ENCODE peak calls at places on chromosomes 2 and 18, in four cellular contexts. E is HL-60, C is A673, K is colonic mucosa. R is an unnamed sample. For H3K27me3, the result is how much of the 10 kb centered on the place peaks cover.

GRCh38 chr2:106025796-106026195 is 168.3 kb downstream of the UXS1 start:
- DNase-seq in E (no peak), C (peak), K (no peak), R (no peak)

GRCh38 chr2:2742745-2743144 is 411.7 kb upstream of the MYT1L start:
- DNase-seq in E (no peak), C (no peak), K (no peak), R (no peak)

GRCh38 chr2:44715671-44716077 is 225.8 kb upstream of the SIX3 start:
- DNase-seq in E (no peak), C (peak), K (no peak), R (no peak)

GRCh38 chr2:101140978-101141655 is 10.1 kb downstream of the TBC1D8 start:
- DNase-seq in E (no peak), C (no peak), K (no peak), R (no peak)

GRCh38 chr18:74722237-74722636 is 124.6 kb downstream of the ZNF407 start:
- DNase-seq in E (peak), C (no peak), K (no peak), R (no peak)

GRCh38 chr2:99981840-99982239 is 160.6 kb downstream of the AFF3 start:
- DNase-seq in E (no peak), C (no peak), K (no peak), R (no peak)

GRCh38 chr2:15798716-15799431 is 141.5 kb upstream of the MYCN start:
- DNase-seq in E (no peak), C (no peak), K (no peak), R (no peak)

GRCh38 chr2:44242929-44243328 is 32.4 kb upstream of the SLC3A1 start:
- DNase-seq in E (no peak), C (no peak), K (no peak), R (no peak)

GRCh38 chr2:714005-714741 is 37.0 kb upstream of the TMEM18 start:
- DNase-seq in E (peak), C (peak), K (peak), R (no peak)

GRCh38 chr2:1981850-1982249 is 237.5 kb upstream of the PXDN start:
- DNase-seq in E (no peak), C (no peak), K (no peak), R (no peak)

GRCh38 chr2:147045113-147045512 is 799.7 kb upstream of the ACVR2A start:
- DNase-seq in E (no peak), C (peak), K (peak), R (no peak)

GRCh38 chr2:85998071-85998991 is 107.4 kb downstream of the POLR1A start:
- DNase-seq in E (no peak), C (no peak), K (no peak), R (no peak)

GRCh38 chr2:236935131-236935530 is 150.6 kb upstream of the COPS8 start:
- DNase-seq in E (no peak), C (no peak), K (peak), R (no peak)

GRCh38 chr18:31977270-31977872 is 34.4 kb upstream of the TRAPPC8 start:
- DNase-seq in E (peak), C (peak), K (peak), R (no peak)

GRCh38 chr2:3712424-3712823 is 9.0 kb downstream of the DCDC2C start:
- DNase-seq in E (no peak), C (no peak), K (no peak), R (no peak)

GRCh38 chr2:179036353-179036905 is 13.5 kb downstream of the CCDC141 start:
- DNase-seq in E (no peak), C (no peak), K (no peak), R (no peak)

GRCh38 chr2:27622921-27623384 is 5.9 kb downstream of the CCDC121 start:
- DNase-seq in E (no peak), C (peak), K (no peak), R (no peak)

GRCh38 chr2:46829240-46829970 is 86.2 kb downstream of the MCFD2 start:
- DNase-seq in E (no peak), C (peak), K (peak), R (no peak)

GRCh38 chr2:130884013-130884412 is 47.3 kb downstream of the ARHGEF4 start:
- DNase-seq in E (no peak), C (no peak), K (no peak), R (no peak)

GRCh38 chr2:133812826-133813617 is 244.8 kb upstream of the NCKAP5 start:
- DNase-seq in E (no peak), C (peak), K (no peak), R (no peak)

GRCh38 chr2:139495851-139496250 is 715.7 kb upstream of the NXPH2 start:
- DNase-seq in E (no peak), C (no peak), K (no peak), R (no peak)

GRCh38 chr18:11310476-11311086 is 161.2 kb upstream of the PIEZO2 start:
- DNase-seq in E (peak), C (peak), K (peak), R (no peak)

GRCh38 chr2:182432051-182432450 is 5.2 kb upstream of the PDE1A start:
- DNase-seq in E (no peak), C (no peak), K (no peak), R (no peak)

GRCh38 chr2:29834624-29835023 is 86.8 kb downstream of the ALK start:
- DNase-seq in E (no peak), C (no peak), K (no peak), R (no peak)

GRCh38 chr18:50559750-50560680 is at the start of gene MAPK4:
- DNase-seq in E (peak), C (peak), K (peak), R (no peak)
- H3K27me3 ChIP-seq in E (half or more), C (half or more), K (under half), R (under half)

GRCh38 chr2:129481306-129482219 is 497.9 kb upstream of the RAB6C start:
- DNase-seq in E (no peak), C (no peak), K (no peak), R (no peak)
- H3K27me3 ChIP-seq in E (under half), C (under half), K (under half), R (under half)

GRCh38 chr2:114057638-114058037 is 167.7 kb downstream of the ACTR3 start:
- DNase-seq in E (no peak), C (no peak), K (no peak), R (no peak)
- H3K27me3 ChIP-seq in E (under half), C (under half), K (under half), R (under half)

GRCh38 chr2:60608679-60609078 is 55.2 kb upstream of the BCL11A start:
- DNase-seq in E (no peak), C (no peak), K (no peak), R (no peak)

GRCh38 chr2:60614319-60614718 is 60.9 kb upstream of the BCL11A start:
- DNase-seq in E (no peak), C (no peak), K (no peak), R (no peak)

GRCh38 chr2:60612028-60612427 is 58.6 kb upstream of the BCL11A start:
- DNase-seq in E (no peak), C (no peak), K (no peak), R (no peak)
- H3K27me3 ChIP-seq in E (under half), C (under half), K (under half), R (under half)

GRCh38 chr2:98086491-98087446 is at the start of gene VWA3B:
- DNase-seq in E (no peak), C (peak), K (peak), R (no peak)

GRCh38 chr2:98085649-98086048 is 1.3 kb upstream of the VWA3B start:
- DNase-seq in E (no peak), C (no peak), K (peak), R (no peak)

GRCh38 chr2:98088261-98088660 is 1.3 kb downstream of the VWA3B start:
- DNase-seq in E (peak), C (no peak), K (peak), R (no peak)

GRCh38 chr2:98084869-98085238 is 2.1 kb upstream of the VWA3B start:
- DNase-seq in E (no peak), C (no peak), K (peak), R (no peak)

DNA sequence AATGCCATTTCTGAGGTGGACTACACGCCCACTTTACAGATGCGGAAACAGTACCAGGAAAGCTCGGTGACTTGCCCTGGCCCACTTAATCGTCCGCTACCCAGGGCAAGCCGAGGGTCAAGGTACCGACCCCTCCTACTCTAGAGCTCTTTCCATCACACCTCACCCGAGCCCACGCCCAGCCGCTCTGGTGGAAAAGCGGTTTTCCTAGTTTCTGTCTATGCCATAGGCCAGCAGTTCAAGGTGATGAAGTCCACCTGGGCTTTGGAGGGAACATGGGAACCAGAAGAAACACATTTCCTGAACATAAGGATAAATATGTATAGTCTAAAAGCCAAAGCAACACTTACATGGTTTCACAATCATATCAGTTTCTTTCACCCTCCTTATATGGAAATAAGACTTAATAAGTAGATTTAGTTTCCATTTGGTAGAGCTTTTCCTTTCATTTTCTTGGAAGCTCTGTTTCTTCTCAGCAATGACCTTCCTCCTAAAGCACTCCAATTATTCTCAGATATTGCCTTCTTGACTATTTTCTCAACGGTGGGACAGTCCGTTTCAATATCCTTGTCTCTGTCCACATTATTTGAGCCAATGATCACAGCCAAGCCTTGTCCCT is 589 bp downstream of the VWA3B start:
- DNase-seq in E (no peak), C (no peak), K (no peak), R (no peak)
- H3K27me3 ChIP-seq in E (under half), C (half or more), K (under half), R (under half)